ENCODE peak calls at places on chromosomes 6 and 20, in six cellular contexts. Q is astrocyte of the spinal cord; N is CD4-positive, alpha-beta memory T cell; F is GM12864; Z is CD8-positive, alpha-beta memory T cell; V is naive thymus-derived CD4-positive, alpha-beta T cell. O is an unnamed sample.

GRCh38 chr20:46709459-46710148 is at the start of gene SLC2A10:
- DNase-seq in F (no peak), V (no peak), Z (no peak), Q (peak), N (no peak), O (peak)

GRCh38 chr6:128280960-128281359 is 239.4 kb downstream of the PTPRK start:
- DNase-seq in Q (no peak), Z (no peak), V (no peak), F (no peak), N (no peak), O (no peak)

GRCh38 chr6:168469198-168469943 is 28.4 kb downstream of the SMOC2 start:
- DNase-seq in N (no peak), V (no peak), Z (no peak), Q (no peak), F (no peak), O (peak)

GRCh38 chr6:169804427-169804826 is 53.0 kb downstream of the ERMARD start:
- DNase-seq in N (no peak), V (no peak), Z (no peak), F (no peak), Q (no peak), O (peak)

GRCh38 chr20:47336013-47336754 is 20.3 kb downstream of the ZMYND8 start:
- DNase-seq in F (no peak), Z (no peak), N (no peak), Q (peak), V (no peak), O (peak)

GRCh38 chr6:143279385-143279784 is 171.1 kb downstream of the ADAT2 start:
- DNase-seq in F (no peak), N (no peak), Q (peak), Z (no peak), V (no peak), O (peak)

GRCh38 chr20:5100684-5101347 is 18.9 kb downstream of the PCNA start:
- DNase-seq in Q (peak), Z (peak), N (peak), V (peak), F (no peak), O (peak)

GRCh38 chr6:166412156-166412910 is 29.6 kb upstream of the MPC1 start:
- DNase-seq in Z (peak), V (no peak), Q (no peak), F (no peak), N (no peak), O (no peak)

GRCh38 chr6:154156135-154156948 is 117.3 kb downstream of the OPRM1 start:
- DNase-seq in V (peak), Z (peak), Q (peak), F (peak), N (peak), O (peak)

GRCh38 chr6:73656501-73657145 is 2.8 kb upstream of the SLC17A5 start:
- DNase-seq in V (no peak), Z (no peak), N (no peak), F (no peak), Q (no peak), O (no peak)

GRCh38 chr20:54534101-54534500 is 58.7 kb downstream of the DOK5 start:
- DNase-seq in V (no peak), F (no peak), N (no peak), Z (no peak), Q (no peak), O (no peak)

GRCh38 chr6:46733410-46733809 is 1.8 kb downstream of the PLA2G7 start:
- DNase-seq in N (no peak), F (no peak), Q (no peak), Z (no peak), V (no peak), O (no peak)

GRCh38 chr6:159116343-159116742 is 52.9 kb upstream of the FNDC1 start:
- DNase-seq in V (no peak), N (no peak), Z (no peak), F (no peak), Q (no peak), O (no peak)

GRCh38 chr20:3282271-3283221 is 43.6 kb upstream of the SLC4A11 start:
- DNase-seq in N (no peak), Z (no peak), V (no peak), F (no peak), Q (no peak), O (no peak)

GRCh38 chr6:26223677-26224546 is 136.7 kb downstream of the HFE start:
- DNase-seq in Q (peak), F (peak), Z (peak), V (peak), N (peak), O (peak)

GRCh38 chr6:112360498-112360897 is 13.4 kb downstream of the RFPL4B start:
- DNase-seq in Q (no peak), V (no peak), F (no peak), N (no peak), Z (no peak), O (no peak)

GRCh38 chr20:62101078-62101477 is 21.2 kb upstream of the LSM14B start:
- DNase-seq in F (no peak), Z (no peak), Q (no peak), V (no peak), N (no peak), O (no peak)

GRCh38 chr20:38195521-38195920 is 30.5 kb upstream of the TGM2 start:
- DNase-seq in Z (no peak), V (no peak), F (no peak), Q (no peak), N (no peak), O (no peak)

GRCh38 chr6:34189806-34190503 is 44.1 kb upstream of the GRM4 start:
- DNase-seq in Q (no peak), Z (no peak), V (peak), F (no peak), N (no peak), O (no peak)

GRCh38 chr6:167093922-167094432 is 28.9 kb upstream of the CCR6 start:
- DNase-seq in V (peak), Q (no peak), N (peak), Z (peak), F (peak), O (peak)

GRCh38 chr6:36985384-36985962 is 523 bp downstream of the MTCH1 start:
- DNase-seq in F (no peak), N (peak), Z (no peak), Q (no peak), V (peak), O (no peak)

GRCh38 chr6:73722318-73723060 is 26.5 kb downstream of the CD109 start:
- DNase-seq in F (no peak), Z (no peak), N (no peak), V (no peak), Q (peak), O (no peak)

GRCh38 chr6:22888147-22888831 is 318.9 kb downstream of the HDGFL1 start:
- DNase-seq in F (no peak), Q (no peak), N (no peak), V (no peak), Z (no peak), O (no peak)

GRCh38 chr6:144879436-144879835 is 594.3 kb downstream of the UTRN start:
- DNase-seq in V (no peak), Q (no peak), F (no peak), Z (no peak), N (no peak), O (no peak)

GRCh38 chr6:36296240-36296639 is 26.4 kb downstream of the PNPLA1 start:
- DNase-seq in V (no peak), F (no peak), N (no peak), Q (no peak), Z (no peak), O (no peak)

GRCh38 chr20:25864326-25864970 is 167.8 kb upstream of the ZNF337 start:
- DNase-seq in F (no peak), V (no peak), N (no peak), Z (no peak), Q (no peak), O (no peak)

GRCh38 chr6:160917581-160917980 is 74.0 kb upstream of the MAP3K4 start:
- DNase-seq in Z (no peak), N (no peak), F (no peak), Q (no peak), V (no peak), O (no peak)

GRCh38 chr6:5422321-5422915 is 161.1 kb downstream of the FARS2 start:
- DNase-seq in N (no peak), V (no peak), Z (no peak), F (no peak), Q (peak), O (peak)

GRCh38 chr20:19338960-19339359 is 126.5 kb downstream of the SLC24A3 start:
- DNase-seq in V (no peak), N (no peak), Q (no peak), F (no peak), Z (no peak), O (no peak)

GRCh38 chr6:110319843-110320242 is 38.3 kb downstream of the METTL24 start:
- DNase-seq in V (no peak), N (no peak), Q (no peak), F (no peak), Z (no peak), O (no peak)

GRCh38 chr20:17024513-17025105 is 202.2 kb upstream of the PCSK2 start:
- DNase-seq in F (no peak), Z (no peak), Q (peak), N (no peak), V (no peak), O (no peak)

GRCh38 chr20:37992802-37993538 is 40.3 kb downstream of the TTI1 start:
- DNase-seq in N (no peak), Q (peak), Z (no peak), V (no peak), F (no peak), O (peak)

GRCh38 chr6:25745836-25746235 is 8.7 kb upstream of the SLC17A4 start:
- DNase-seq in Z (no peak), N (no peak), V (no peak), F (no peak), Q (no peak), O (no peak)

GRCh38 chr6:138571174-138571573 is 71.9 kb upstream of the NHSL1 start:
- DNase-seq in V (no peak), Z (no peak), Q (peak), F (no peak), N (no peak), O (no peak)

GRCh38 chr6:100774681-100775080 is 106.4 kb downstream of the ASCC3 start:
- DNase-seq in Z (no peak), F (no peak), V (no peak), N (no peak), Q (peak), O (no peak)

GRCh38 chr6:36268478-36269248 is 1.2 kb upstream of the PNPLA1 start:
- DNase-seq in N (no peak), F (no peak), Z (no peak), V (no peak), Q (no peak), O (peak)

GRCh38 chr6:75493400-75494064 is at the start of gene FILIP1:
- DNase-seq in F (no peak), V (no peak), N (no peak), Z (no peak), Q (peak), O (peak)

DNA sequence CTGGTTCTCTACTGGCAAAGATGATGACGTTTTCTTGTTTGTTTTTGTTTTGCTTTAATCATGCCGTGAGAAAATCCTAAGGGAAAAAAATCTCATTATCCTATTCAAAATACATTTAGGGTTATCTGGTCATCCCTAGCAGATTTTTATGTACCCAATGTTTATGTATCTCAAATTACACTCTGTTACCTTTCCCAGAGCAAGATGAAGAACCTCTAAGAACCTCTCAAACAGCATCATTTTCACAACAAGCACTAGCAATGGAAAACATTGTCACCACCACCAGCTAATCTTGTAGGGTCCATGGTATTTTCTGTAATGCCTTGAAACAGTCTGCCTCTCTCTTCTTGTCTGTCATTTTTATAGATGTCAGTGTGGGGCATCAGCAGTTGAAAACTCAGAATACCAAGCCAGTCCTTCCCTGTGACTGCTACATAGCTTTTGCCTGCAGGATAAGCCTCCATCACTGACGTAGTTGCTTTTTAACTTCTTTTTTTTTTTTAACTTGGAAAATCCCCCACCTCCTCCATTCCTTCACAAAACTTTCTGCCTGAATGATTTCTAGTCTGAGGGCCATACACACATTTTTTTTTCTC is 2.4 kb upstream of the SNAP25 start:
- DNase-seq in F (no peak), Z (no peak), V (no peak), Q (peak), N (no peak), O (no peak)
- H3K4me3 ChIP-seq in F (no peak), Z (no peak), V (no peak), Q (no peak), N (no peak), O (no peak)

GRCh38 chr20:50693001-50693400 is 1.7 kb upstream of the RIPOR3 start:
- DNase-seq in Z (no peak), F (no peak), V (no peak), Q (no peak), N (no peak), O (no peak)

GRCh38 chr20:50692553-50692933 is 1.2 kb upstream of the RIPOR3 start:
- DNase-seq in V (no peak), Z (no peak), N (no peak), Q (no peak), F (no peak), O (no peak)

GRCh38 chr20:50690562-50690978 is 772 bp downstream of the RIPOR3 start:
- DNase-seq in Z (no peak), V (no peak), Q (peak), F (no peak), N (no peak), O (no peak)

GRCh38 chr20:50690979-50691584 is at the start of gene RIPOR3:
- DNase-seq in N (no peak), Z (no peak), F (no peak), V (no peak), Q (peak), O (peak)

DNA sequence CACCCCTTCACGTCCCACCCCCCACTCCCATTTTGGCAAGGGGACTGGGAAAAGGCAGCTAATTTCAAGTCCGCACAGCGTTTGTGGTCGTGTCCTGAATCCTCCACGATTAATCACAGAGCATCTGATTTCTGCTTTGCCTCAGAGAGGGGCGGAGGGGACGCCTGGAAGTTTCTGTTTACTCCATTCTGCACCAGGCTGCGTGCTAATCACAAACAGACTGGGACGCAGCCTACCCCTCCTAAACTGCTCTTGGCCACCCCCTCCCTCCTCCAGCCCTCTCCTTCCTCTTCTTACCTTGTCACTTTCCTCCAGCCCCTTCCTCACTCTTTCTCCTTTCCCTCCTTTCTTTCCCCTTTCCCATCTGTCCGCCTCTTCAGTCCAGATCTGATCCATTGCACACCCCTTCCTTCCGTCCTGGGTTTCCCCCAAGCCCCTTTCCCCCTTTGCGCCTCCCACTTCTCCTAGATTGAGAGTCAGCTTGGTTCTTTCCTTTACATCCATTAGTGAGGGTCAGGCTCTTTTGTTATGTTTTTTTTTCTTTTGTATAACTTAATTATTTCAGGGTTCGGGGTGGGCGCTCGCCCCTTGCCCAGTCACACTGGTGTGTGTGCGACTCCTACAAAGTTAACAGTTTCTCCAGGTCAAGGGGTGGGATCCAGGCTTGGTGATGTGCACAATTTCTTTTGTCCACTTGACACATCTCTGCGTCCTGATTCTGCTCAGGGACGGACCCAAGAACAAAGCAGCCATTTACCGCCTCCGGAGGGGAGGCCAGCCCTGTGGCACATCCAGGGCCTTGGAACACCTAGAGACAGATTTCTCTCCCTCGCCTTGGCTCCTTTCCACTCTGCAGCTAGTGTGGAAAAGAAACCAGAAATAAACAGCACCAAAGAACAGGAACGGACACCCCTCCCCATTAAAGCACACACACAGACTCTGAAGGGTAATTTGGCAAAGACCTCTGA is 527 bp upstream of the RIPOR3 start:
- DNase-seq in N (no peak), Z (no peak), Q (peak), V (no peak), F (no peak), O (peak)
- H3K4me3 ChIP-seq in N (no peak), Z (no peak), Q (peak), V (no peak), F (no peak), O (peak)

GRCh38 chr6:2630891-2631458 is 119.7 kb downstream of the MYLK4 start:
- DNase-seq in N (no peak), F (no peak), V (no peak), Q (peak), Z (no peak), O (no peak)
- H3K4me3 ChIP-seq in N (no peak), F (no peak), V (no peak), Q (no peak), Z (no peak), O (no peak)

DNA sequence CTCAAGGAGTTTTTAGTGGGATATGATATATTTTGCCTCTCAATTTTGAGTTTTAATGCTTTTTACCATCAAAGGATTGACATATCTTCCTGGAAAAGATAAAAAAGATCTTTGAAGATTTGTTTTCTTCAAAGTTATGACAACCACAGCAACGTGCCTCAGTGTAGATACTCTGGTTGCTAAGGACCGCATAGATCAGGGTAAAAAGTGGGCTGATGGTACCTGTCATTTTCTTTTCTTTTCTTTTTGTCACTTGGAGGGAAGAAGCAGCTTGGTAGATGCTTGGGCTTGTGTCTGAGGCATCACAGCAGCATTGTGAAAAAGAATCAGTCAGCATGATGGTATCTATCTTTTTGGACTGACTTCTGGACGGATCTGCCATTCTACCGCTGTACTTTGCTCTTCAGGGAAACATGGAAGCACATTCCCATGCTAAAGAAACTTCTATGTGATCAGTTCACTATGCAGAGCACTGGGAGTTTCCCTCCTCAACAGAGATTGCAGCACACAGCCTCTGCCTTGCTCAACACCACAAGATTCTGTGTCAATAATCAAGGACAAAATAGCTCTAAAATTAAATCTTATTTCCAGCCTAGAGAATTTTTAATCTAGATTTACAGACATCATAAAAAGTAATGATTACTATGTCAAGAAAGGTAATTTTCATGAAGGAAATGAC is 54.8 kb upstream of the SGK1 start:
- DNase-seq in V (peak), N (no peak), Q (peak), F (no peak), Z (no peak), O (no peak)
- H3K4me3 ChIP-seq in V (no peak), N (no peak), Q (no peak), F (no peak), Z (no peak), O (no peak)

GRCh38 chr6:109303647-109304283 is 78.5 kb downstream of the CD164 start:
- DNase-seq in Q (no peak), Z (no peak), F (no peak), N (no peak), V (no peak), O (no peak)
- H3K4me3 ChIP-seq in Q (no peak), Z (no peak), F (no peak), N (no peak), V (no peak), O (no peak)

DNA sequence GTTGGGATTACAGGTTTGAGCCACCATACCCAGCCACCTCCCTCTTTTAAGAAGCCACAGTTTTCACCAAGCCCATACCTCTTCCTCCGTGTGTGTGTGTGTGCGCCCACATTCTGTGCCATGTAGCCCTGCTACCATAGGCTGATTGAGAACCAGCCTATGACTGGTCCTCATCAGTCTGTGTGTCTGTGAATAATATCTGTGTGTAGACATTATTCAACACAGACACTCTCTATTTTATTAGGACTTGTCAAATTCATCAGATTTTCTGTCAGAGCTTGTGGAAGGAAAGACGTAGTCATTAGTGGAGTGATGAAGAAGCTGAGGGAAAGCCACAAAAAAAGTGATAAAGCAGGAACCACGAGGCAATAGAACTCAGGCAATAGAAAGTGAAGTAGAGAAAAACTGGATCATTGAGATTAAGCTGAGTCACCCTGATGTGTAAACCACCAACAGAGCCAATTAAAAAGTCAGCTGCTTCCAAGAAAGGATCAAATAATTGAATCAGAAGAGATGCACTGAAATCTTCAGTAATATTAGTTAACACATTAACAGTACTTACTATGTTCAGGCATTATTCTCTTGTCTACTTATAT is 122.2 kb upstream of the MARCKS start:
- DNase-seq in Q (peak), Z (no peak), N (no peak), V (no peak), F (no peak), O (no peak)
- H3K4me3 ChIP-seq in Q (no peak), Z (no peak), N (no peak), V (no peak), F (no peak), O (no peak)

GRCh38 chr6:116571683-116572000 is 338 bp downstream of the RWDD1 start:
- DNase-seq in Z (no peak), N (no peak), Q (no peak), V (no peak), F (peak), O (no peak)

GRCh38 chr6:116568111-116568510 is 3.2 kb upstream of the RWDD1 start:
- DNase-seq in N (no peak), V (no peak), F (no peak), Z (no peak), Q (no peak), O (no peak)

GRCh38 chr6:116572162-116572561 is 858 bp downstream of the RWDD1 start:
- DNase-seq in Z (no peak), Q (peak), F (no peak), V (no peak), N (no peak), O (peak)

GRCh38 chr6:116568851-116569755 is 2.2 kb upstream of the RWDD1 start:
- DNase-seq in Q (no peak), N (no peak), Z (no peak), V (no peak), F (no peak), O (no peak)

GRCh38 chr6:116570856-116571682 is at the start of gene RWDD1:
- DNase-seq in N (peak), V (peak), F (peak), Z (peak), Q (peak), O (peak)
- H3K4me3 ChIP-seq in N (peak), V (peak), F (peak), Z (peak), Q (peak), O (peak)